ENCODE peak calls at places on chromosome 7, in four cellular contexts. T is transverse colon, H is stomach, F is HepG2. J is an unnamed sample. For H3K36me3, the result is how much of the 10 kb centered on the place peaks cover.

GRCh38 chr7:31493714-31494181 is 20.1 kb upstream of the ITPRID1 start:
- DNase-seq in F (peak), H (peak), T (peak), J (no peak)

GRCh38 chr7:65379318-65379717 is 5.7 kb downstream of the ZNF92 start:
- DNase-seq in H (no peak), T (no peak), F (peak), J (no peak)

GRCh38 chr7:90411510-90411909 is 8.2 kb downstream of the CLDN12 start:
- DNase-seq in F (peak), H (no peak), T (no peak), J (no peak)

GRCh38 chr7:84697506-84697905 is 489.4 kb downstream of the SEMA3D start:
- DNase-seq in T (no peak), H (no peak), F (no peak), J (no peak)

GRCh38 chr7:134587736-134588135 is 38.8 kb downstream of the AKR1B15 start:
- DNase-seq in H (no peak), F (no peak), T (no peak), J (no peak)

GRCh38 chr7:101922631-101923275 is 105.3 kb downstream of the CUX1 start:
- DNase-seq in H (no peak), T (no peak), F (no peak), J (peak)

GRCh38 chr7:128120116-128120515 is 88.9 kb upstream of the LRRC4 start:
- DNase-seq in F (no peak), T (no peak), H (no peak), J (no peak)

GRCh38 chr7:55255501-55256445 is 109.4 kb upstream of the LANCL2 start:
- DNase-seq in T (peak), H (peak), F (peak), J (peak)

GRCh38 chr7:22430457-22430856 is 69.5 kb downstream of the STEAP1B start:
- DNase-seq in F (no peak), H (no peak), T (no peak), J (no peak)

GRCh38 chr7:32501522-32501921 is 6.2 kb downstream of the AVL9 start:
- DNase-seq in T (no peak), F (peak), H (no peak), J (no peak)

GRCh38 chr7:111274882-111275281 is 184.0 kb downstream of the LRRN3 start:
- DNase-seq in F (no peak), T (no peak), H (no peak), J (no peak)

GRCh38 chr7:140517546-140518369 is 38.5 kb upstream of the MKRN1 start:
- DNase-seq in F (peak), H (peak), T (peak), J (peak)

GRCh38 chr7:151104411-151105235 is 18.3 kb downstream of the AGAP3 start:
- DNase-seq in T (no peak), F (no peak), H (no peak), J (no peak)

GRCh38 chr7:146961617-146962016 is 845.0 kb downstream of the CNTNAP2 start:
- DNase-seq in H (no peak), F (no peak), T (no peak), J (no peak)

GRCh38 chr7:140453273-140453672 is 26.0 kb downstream of the MKRN1 start:
- DNase-seq in H (no peak), T (no peak), F (no peak), J (no peak)

GRCh38 chr7:18384491-18385143 is 110.9 kb upstream of the HDAC9 start:
- DNase-seq in H (no peak), T (no peak), F (no peak), J (no peak)

GRCh38 chr7:111780527-111780926 is 218.2 kb upstream of the IMMP2L start:
- DNase-seq in T (no peak), H (no peak), F (no peak), J (no peak)

GRCh38 chr7:135733603-135734342 is 5.8 kb upstream of the SLC13A4 start:
- DNase-seq in F (no peak), T (no peak), H (no peak), J (no peak)

GRCh38 chr7:25656581-25657026 is 428.3 kb upstream of the NPVF start:
- DNase-seq in T (no peak), F (no peak), H (no peak), J (no peak)

GRCh38 chr7:75866497-75867389 is 12.1 kb upstream of the RHBDD2 start:
- DNase-seq in H (peak), F (peak), T (peak), J (peak)

GRCh38 chr7:72805526-72806494 is 22.2 kb downstream of the TYW1B start:
- DNase-seq in F (peak), T (no peak), H (no peak), J (no peak)

GRCh38 chr7:135253851-135254815 is 20.5 kb downstream of the STRA8 start:
- DNase-seq in H (peak), F (peak), T (peak), J (peak)

GRCh38 chr7:28002638-28003037 is 178.0 kb downstream of the JAZF1 start:
- DNase-seq in T (no peak), F (no peak), H (no peak), J (no peak)

GRCh38 chr7:2175514-2175913 is 57.2 kb downstream of the MAD1L1 start:
- DNase-seq in T (no peak), H (no peak), F (peak), J (no peak)

GRCh38 chr7:106767498-106768323 is 97.4 kb upstream of the PIK3CG start:
- DNase-seq in F (no peak), H (no peak), T (no peak), J (no peak)

GRCh38 chr7:157009170-157009777 is 1.2 kb downstream of the MNX1 start:
- DNase-seq in H (peak), F (peak), T (peak), J (no peak)

GRCh38 chr7:123749537-123749857 is 694 bp upstream of the WASL start:
- DNase-seq in F (peak), T (no peak), H (no peak), J (no peak)

GRCh38 chr7:150800576-150801241 is at the start of gene TMEM176A:
- DNase-seq in F (no peak), T (peak), H (no peak), J (no peak)

GRCh38 chr7:104804696-104805095 is 209.3 kb upstream of the KMT2E start:
- DNase-seq in F (no peak), H (no peak), T (no peak), J (no peak)

GRCh38 chr7:123929107-123929506 is 4.1 kb downstream of the SPAM1 start:
- DNase-seq in H (peak), T (peak), F (no peak), J (no peak)

GRCh38 chr7:27160546-27161213 is 4.2 kb upstream of the HOXA7 start:
- DNase-seq in T (peak), H (peak), F (peak), J (peak)

GRCh38 chr7:158283016-158283974 is 304.3 kb downstream of the PTPRN2 start:
- DNase-seq in H (peak), T (no peak), F (no peak), J (peak)
- TF ChIP-seq EP300 in H (no peak), T (no peak), F (no peak), J (no peak)

GRCh38 chr7:255038-255435 is 34.9 kb upstream of the FOXL3 start:
- DNase-seq in T (no peak), H (no peak), F (no peak), J (no peak)
- H3K36me3 ChIP-seq in T (under half), H (half or more), F (under half), J (under half)

GRCh38 chr7:137873524-137873923 is 26.8 kb upstream of the DGKI start:
- DNase-seq in T (no peak), F (no peak), H (no peak), J (no peak)

GRCh38 chr7:137875746-137876145 is 29.0 kb upstream of the DGKI start:
- DNase-seq in T (no peak), H (no peak), F (no peak), J (no peak)

GRCh38 chr7:137877301-137877700 is 30.5 kb upstream of the DGKI start:
- DNase-seq in F (no peak), T (no peak), H (no peak), J (no peak)

GRCh38 chr7:137873979-137874378 is 27.2 kb upstream of the DGKI start:
- DNase-seq in F (no peak), T (no peak), H (no peak), J (no peak)

DNA sequence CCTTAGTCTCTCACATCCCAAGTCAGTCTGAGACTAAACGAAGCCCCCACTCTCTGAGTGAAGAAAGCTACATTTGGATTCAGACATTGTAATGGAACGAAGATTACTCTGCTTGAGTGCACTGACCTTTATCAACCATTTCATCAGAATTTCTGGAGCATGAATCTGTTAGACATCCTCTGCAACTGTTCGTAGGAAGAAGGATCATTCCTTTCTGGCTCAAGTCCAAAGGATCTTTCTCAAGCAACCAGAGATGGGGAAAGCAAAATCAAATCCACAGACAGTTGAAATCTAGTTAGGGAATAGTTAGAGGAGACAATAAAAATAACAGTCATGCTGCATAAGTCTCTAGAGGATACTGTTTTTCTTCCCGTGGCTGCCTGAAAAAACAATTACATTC is 27.6 kb upstream of the DGKI start:
- DNase-seq in H (no peak), T (no peak), F (no peak), J (no peak)
- TF ChIP-seq POLR2AphosphoS5 in H (no peak), T (no peak), F (no peak), J (peak)

GRCh38 chr7:602341-603141 is 82.9 kb upstream of the PDGFA start:
- DNase-seq in T (peak), H (no peak), F (peak), J (peak)

GRCh38 chr7:600935-601334 is 81.3 kb upstream of the PDGFA start:
- DNase-seq in F (no peak), T (no peak), H (no peak), J (peak)

GRCh38 chr7:603152-603941 is 83.7 kb upstream of the PDGFA start:
- DNase-seq in T (no peak), F (no peak), H (no peak), J (no peak)

GRCh38 chr7:600149-600814 is 80.6 kb upstream of the PDGFA start:
- DNase-seq in H (no peak), T (no peak), F (no peak), J (peak)

GRCh38 chr7:601573-602340 is 82.1 kb upstream of the PDGFA start:
- DNase-seq in F (no peak), H (peak), T (peak), J (peak)
- TF ChIP-seq EP300 in F (no peak), H (no peak), T (no peak), J (no peak)

GRCh38 chr7:99032928-99033327 is 111.0 kb downstream of the SMURF1 start:
- DNase-seq in F (no peak), T (no peak), H (no peak), J (no peak)

GRCh38 chr7:99036531-99037175 is 107.3 kb downstream of the SMURF1 start:
- DNase-seq in H (no peak), T (no peak), F (peak), J (no peak)

GRCh38 chr7:99033765-99034164 is 110.1 kb downstream of the SMURF1 start:
- DNase-seq in H (no peak), T (no peak), F (no peak), J (no peak)

GRCh38 chr7:99035723-99036530 is 108.0 kb downstream of the SMURF1 start:
- DNase-seq in H (no peak), F (no peak), T (no peak), J (no peak)

GRCh38 chr7:99034932-99035722 is 108.8 kb downstream of the SMURF1 start:
- DNase-seq in H (no peak), T (no peak), F (no peak), J (no peak)
- H3K36me3 ChIP-seq in H (half or more), T (half or more), F (under half), J (half or more)

GRCh38 chr7:24152907-24153513 is 131.0 kb upstream of the NPY start:
- DNase-seq in F (no peak), H (no peak), T (peak), J (no peak)

GRCh38 chr7:24158976-24159375 is 125.0 kb upstream of the NPY start:
- DNase-seq in H (no peak), T (no peak), F (no peak), J (no peak)
- TF ChIP-seq POLR2AphosphoS5 in H (no peak), T (no peak), F (no peak), J (no peak)

GRCh38 chr7:4083513-4083912 is 598.6 kb upstream of the FOXK1 start:
- DNase-seq in H (no peak), T (no peak), F (no peak), J (no peak)
- TF ChIP-seq EP300 in H (no peak), T (no peak), F (no peak), J (no peak)

GRCh38 chr7:43643842-43644241 is 60.9 kb downstream of the STK17A start:
- DNase-seq in H (no peak), T (no peak), F (no peak), J (no peak)
- H3K36me3 ChIP-seq in H (under half), T (under half), F (under half), J (under half)

DNA sequence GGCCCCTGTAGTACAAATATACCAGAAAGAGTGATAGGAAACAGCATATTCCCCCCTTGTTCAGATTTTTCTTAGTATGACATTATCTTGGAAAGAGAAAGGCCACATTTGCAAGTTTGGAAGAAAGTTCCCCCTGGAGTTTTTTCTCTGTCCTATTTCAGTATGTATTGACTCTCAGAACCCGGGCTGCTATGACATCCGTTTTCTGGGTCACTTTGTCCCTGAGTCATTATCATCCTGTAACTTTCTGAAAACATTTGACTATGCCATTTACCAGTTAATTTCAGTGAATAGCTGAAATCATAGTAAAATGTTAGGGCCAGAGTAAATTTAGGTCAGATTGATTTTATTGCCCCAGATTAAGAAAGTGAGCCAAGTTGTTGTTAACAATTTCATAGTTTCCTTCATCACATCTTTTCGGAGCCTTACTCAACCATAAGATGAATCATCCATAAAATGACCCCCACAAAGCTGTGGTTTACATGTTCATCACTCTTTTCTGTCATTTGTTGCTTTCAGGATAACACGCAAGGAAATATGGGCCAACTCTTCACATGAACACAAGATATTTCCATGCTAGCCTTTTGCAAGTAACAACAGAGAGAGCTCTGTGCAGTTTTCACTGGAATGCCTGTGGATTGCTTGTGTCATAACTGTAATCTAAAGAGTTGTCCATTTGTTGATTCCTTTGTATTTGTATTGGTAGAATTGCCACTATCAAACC is 3.8 kb upstream of the MACC1 start:
- DNase-seq in F (no peak), H (no peak), T (peak), J (no peak)
- TF ChIP-seq POLR2AphosphoS5 in F (no peak), H (no peak), T (peak), J (peak)

DNA sequence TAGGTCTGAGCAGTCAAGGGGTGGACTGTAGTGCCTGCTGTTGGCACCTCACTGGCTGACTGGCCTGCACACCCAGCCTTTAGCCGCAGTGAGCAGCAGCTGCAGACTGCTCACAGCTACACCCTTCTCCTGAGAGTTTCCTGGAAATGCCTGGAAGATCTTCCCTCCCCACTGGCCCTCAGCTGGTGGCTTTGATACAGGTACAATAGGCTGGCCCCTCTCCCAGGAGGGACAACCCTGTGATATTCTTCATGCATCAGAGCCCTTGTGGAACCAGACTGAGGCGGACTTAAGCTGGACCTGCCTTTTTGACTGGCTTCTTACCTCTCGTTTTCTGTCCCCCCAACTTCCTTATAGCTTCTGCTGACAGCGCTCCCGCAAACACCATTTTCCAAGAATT is 6.4 kb downstream of the GCK start:
- DNase-seq in F (no peak), T (no peak), H (no peak), J (no peak)
- TF ChIP-seq EP300 in F (no peak), T (no peak), H (no peak), J (no peak)

J was measured in sigmoid colon.